ENCODE peak calls at places on chromosomes 7 and 10, in five cellular contexts. E is uterus, N is body of pancreas, V is fibroblast of lung, L is right lobe of liver. B is an unnamed sample.
A peak's percentile ranks its signal among the peaks of the same experiment; 100 is the strongest.

GRCh38 chr7:47078241-47078640 is 503.7 kb downstream of the TNS3 start:
- DNase-seq in E (no peak), N (no peak), V (peak; percentile 48), L (no peak), B (no peak)

GRCh38 chr7:30562498-30562897 is 32.2 kb upstream of the GARS1 start:
- DNase-seq in E (no peak), N (no peak), V (peak; percentile 72), L (no peak), B (no peak)

GRCh38 chr10:6920072-6921019 is 340.3 kb upstream of the PRKCQ start:
- DNase-seq in E (peak; percentile 67), N (peak; percentile 86), V (peak; percentile 52), L (peak; percentile 73), B (peak; percentile 55)

GRCh38 chr7:1853619-1854520 is 183.8 kb downstream of the ELFN1 start:
- DNase-seq in E (no peak), N (peak; percentile 19), V (no peak), L (peak; percentile 38), B (peak; percentile 8)

GRCh38 chr10:119025776-119026175 is 3.7 kb upstream of the NANOS1 start:
- DNase-seq in E (no peak), N (peak; percentile 73), V (no peak), L (peak; percentile 57), B (peak; percentile 62)

GRCh38 chr10:129710510-129710847 is 243.4 kb downstream of the MGMT start:
- DNase-seq in E (no peak), N (no peak), V (no peak), L (peak; percentile 62), B (no peak)

GRCh38 chr7:98641646-98642489 is 24.8 kb downstream of the NPTX2 start:
- DNase-seq in E (no peak), N (no peak), V (no peak), L (no peak), B (no peak)

GRCh38 chr7:107891619-107892366 is 810 bp downstream of the DLD start:
- DNase-seq in E (no peak), N (no peak), V (peak; percentile 38), L (no peak), B (no peak)

GRCh38 chr10:107244122-107244521 is 79.6 kb upstream of the SORCS1 start:
- DNase-seq in E (no peak), N (no peak), V (no peak), L (no peak), B (no peak)

GRCh38 chr7:155414508-155414907 is 43.4 kb upstream of the EN2 start:
- DNase-seq in E (no peak), N (no peak), V (no peak), L (no peak), B (no peak)

GRCh38 chr7:108263364-108263951 is 133.3 kb upstream of the LAMB4 start:
- DNase-seq in E (no peak), N (peak; percentile 38), V (no peak), L (no peak), B (no peak)

GRCh38 chr10:80407836-80408197 is 534 bp upstream of the PRXL2A start:
- DNase-seq in E (no peak), N (peak; percentile 29), V (peak; percentile 55), L (peak; percentile 53), B (no peak)

GRCh38 chr7:128131701-128132100 is 100.5 kb upstream of the LRRC4 start:
- DNase-seq in E (no peak), N (no peak), V (no peak), L (no peak), B (no peak)

GRCh38 chr7:88396295-88396947 is 89.7 kb upstream of the STEAP4 start:
- DNase-seq in E (no peak), N (no peak), V (no peak), L (no peak), B (no peak)

GRCh38 chr7:26694156-26694555 is 170.2 kb downstream of the SKAP2 start:
- DNase-seq in E (no peak), N (no peak), V (no peak), L (no peak), B (no peak)

GRCh38 chr7:92973964-92974363 is 137.6 kb upstream of the CDK6 start:
- DNase-seq in E (no peak), N (no peak), V (peak; percentile 84), L (no peak), B (no peak)

GRCh38 chr7:123622660-123623386 is 21.2 kb downstream of the ASB15 start:
- DNase-seq in E (no peak), N (no peak), V (no peak), L (no peak), B (no peak)

GRCh38 chr7:128879461-128879938 is 16.8 kb downstream of the ATP6V1F start:
- DNase-seq in E (no peak), N (no peak), V (no peak), L (peak; percentile 59), B (peak; percentile 14)

GRCh38 chr7:129313282-129313681 is 88.5 kb downstream of the AHCYL2 start:
- DNase-seq in E (no peak), N (no peak), V (no peak), L (no peak), B (no peak)

GRCh38 chr7:51376420-51377092 is 59.9 kb upstream of the COBL start:
- DNase-seq in E (no peak), N (no peak), V (peak; percentile 83), L (no peak), B (no peak)

GRCh38 chr7:34875481-34875880 is 161.8 kb downstream of the DPY19L1 start:
- DNase-seq in E (no peak), N (no peak), V (no peak), L (no peak), B (no peak)

GRCh38 chr10:55163388-55163972 is 362.4 kb upstream of the PCDH15 start:
- DNase-seq in E (no peak), N (no peak), V (no peak), L (no peak), B (no peak)

GRCh38 chr10:44998146-44998631 is 2.5 kb upstream of the ZNF22 start:
- DNase-seq in E (no peak), N (no peak), V (peak; percentile 54), L (no peak), B (no peak)

GRCh38 chr10:115049957-115050356 is 43.2 kb upstream of the ATRNL1 start:
- DNase-seq in E (no peak), N (no peak), V (peak; percentile 68), L (no peak), B (no peak)

GRCh38 chr10:119302172-119302571 is 94.8 kb downstream of the GRK5 start:
- DNase-seq in E (no peak), N (no peak), V (no peak), L (no peak), B (no peak)

GRCh38 chr7:82284936-82285519 is 158.5 kb downstream of the CACNA2D1 start:
- DNase-seq in E (no peak), N (no peak), V (no peak), L (no peak), B (no peak)

GRCh38 chr7:138449580-138449979 is 10.5 kb upstream of the TRIM24 start:
- DNase-seq in E (no peak), N (no peak), V (no peak), L (no peak), B (no peak)

GRCh38 chr7:81416648-81417047 is 353.2 kb downstream of the HGF start:
- DNase-seq in E (no peak), N (no peak), V (no peak), L (no peak), B (no peak)

GRCh38 chr7:23907012-23907411 is 197.0 kb downstream of the STK31 start:
- DNase-seq in E (no peak), N (no peak), V (peak; percentile 14), L (no peak), B (no peak)

GRCh38 chr7:66758964-66759628 is 18.6 kb downstream of the RABGEF1 start:
- DNase-seq in E (no peak), N (no peak), V (no peak), L (peak; percentile 30), B (no peak)

GRCh38 chr7:158989006-158989405 is 132.6 kb downstream of the DYNC2I1 start:
- DNase-seq in E (no peak), N (no peak), V (no peak), L (no peak), B (no peak)

GRCh38 chr10:25758041-25758457 is 176.0 kb upstream of the MYO3A start:
- DNase-seq in E (no peak), N (peak; percentile 21), V (peak; percentile 51), L (no peak), B (no peak)

GRCh38 chr10:7406712-7407333 is 4.0 kb downstream of the SFMBT2 start:
- DNase-seq in E (peak; percentile 22), N (no peak), V (no peak), L (peak; percentile 32), B (peak; percentile 40)

GRCh38 chr10:97635577-97635976 is 2.3 kb upstream of the MORN4 start:
- DNase-seq in E (no peak), N (no peak), V (no peak), L (no peak), B (no peak)

GRCh38 chr10:97629289-97629688 is 4.0 kb downstream of the MORN4 start:
- DNase-seq in E (no peak), N (no peak), V (no peak), L (no peak), B (no peak)

GRCh38 chr10:97632949-97633884 is at the start of gene MORN4:
- DNase-seq in E (peak; percentile 93), N (peak; percentile 96), V (peak; percentile 87), L (peak; percentile 92), B (peak; percentile 93)

GRCh38 chr10:97631098-97631497 is 2.2 kb downstream of the MORN4 start:
- DNase-seq in E (no peak), N (no peak), V (peak; percentile 10), L (no peak), B (no peak)

GRCh38 chr10:97633921-97634320 is 621 bp upstream of the MORN4 start:
- DNase-seq in E (no peak), N (peak; percentile 16), V (no peak), L (no peak), B (no peak)
- TF ChIP-seq CTCF in E (no peak), N (peak; percentile 44), V (no peak), L (peak; percentile 10), B (peak; percentile 29)

GRCh38 chr10:82308641-82309040 is 433.6 kb downstream of the NRG3 start:
- DNase-seq in E (no peak), N (no peak), V (no peak), L (no peak), B (no peak)
- H3K27ac ChIP-seq in E (no peak overlapping the region), N (no peak overlapping the region), V (no peak overlapping the region), L (no peak overlapping the region), B (no peak overlapping the region)

DNA sequence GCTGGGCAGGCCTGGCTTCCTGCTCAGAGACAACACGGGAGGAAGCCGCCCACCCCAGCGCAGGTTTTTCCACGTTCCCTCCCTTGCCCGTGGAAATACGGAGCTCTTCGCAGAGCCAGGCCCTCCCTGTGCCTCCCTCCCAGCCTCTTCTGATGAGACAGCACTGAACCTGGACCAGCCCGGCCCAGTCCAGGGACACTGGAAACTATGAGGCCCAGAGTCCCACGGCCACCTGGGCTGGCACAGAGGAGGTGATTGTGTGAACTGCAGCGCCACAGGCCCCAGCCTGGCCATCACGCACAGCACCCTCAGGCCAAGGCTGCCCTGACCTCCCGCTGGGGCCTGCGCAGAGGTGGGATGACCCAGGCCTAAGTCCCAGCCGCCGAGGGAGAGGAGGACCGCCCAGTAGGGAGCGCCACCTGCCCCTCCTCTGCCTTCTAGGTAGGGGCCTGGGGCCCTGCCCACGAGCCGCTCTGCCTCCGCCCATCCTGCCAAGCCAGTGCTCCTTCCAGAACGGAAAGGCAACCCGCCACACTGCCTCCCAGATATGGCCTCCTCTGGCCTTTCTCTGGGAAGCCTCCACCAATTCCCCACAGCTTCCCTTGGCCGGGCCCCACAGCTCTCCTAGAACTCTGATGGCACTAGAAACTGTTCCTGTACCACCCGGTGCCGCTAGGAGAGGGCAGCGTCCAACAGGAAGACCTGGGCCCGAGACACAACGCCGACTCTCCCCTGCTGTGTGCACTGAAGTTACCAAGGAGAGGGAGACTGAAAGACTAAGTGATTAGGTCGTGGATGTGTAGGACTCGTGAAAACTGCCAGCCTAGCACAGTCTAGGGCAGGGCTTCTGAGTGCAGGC is 57.2 kb downstream of the PROSER2 start:
- DNase-seq in E (no peak), N (no peak), V (no peak), L (no peak), B (no peak)
- TF ChIP-seq CTCF in E (no peak), N (no peak), V (no peak), L (no peak), B (no peak)

GRCh38 chr7:151139791-151140190 is 27.7 kb downstream of the GBX1 start:
- DNase-seq in E (peak; percentile 11), N (no peak), V (no peak), L (no peak), B (no peak)
- H3K27ac ChIP-seq in E (no peak overlapping the region), N (no peak overlapping the region), V (no peak overlapping the region), L (no peak overlapping the region), B (no peak overlapping the region)